ENCODE peak calls at places on chromosome 3, in seven cellular contexts. One of them, this sample, is unnamed.

GRCh38 chr3:129313983-129314756 is 35.5 kb downstream of the HMCES start:
- DNase-seq in AG09319: no peak
- DNase-seq in lower leg skin: peak
- DNase-seq in HCT116: no peak
- DNase-seq in endothelial cell: no peak
- DNase-seq in Peyer's patch: no peak
- DNase-seq in transverse colon: peak
- DNase-seq in this sample: no peak

GRCh38 chr3:140359198-140359995 is 318.5 kb upstream of the TRIM42 start:
- DNase-seq in AG09319: no peak
- DNase-seq in lower leg skin: no peak
- DNase-seq in HCT116: no peak
- DNase-seq in endothelial cell: no peak
- DNase-seq in Peyer's patch: no peak
- DNase-seq in transverse colon: no peak
- DNase-seq in this sample: no peak

GRCh38 chr3:134463676-134464611 is 21.8 kb downstream of the ANAPC13 start:
- DNase-seq in AG09319: peak
- DNase-seq in lower leg skin: peak
- DNase-seq in HCT116: no peak
- DNase-seq in endothelial cell: peak
- DNase-seq in Peyer's patch: peak
- DNase-seq in transverse colon: peak
- DNase-seq in this sample: no peak

GRCh38 chr3:197883541-197883940 is 66.4 kb upstream of the RPL35A start:
- DNase-seq in AG09319: no peak
- DNase-seq in lower leg skin: no peak
- DNase-seq in HCT116: no peak
- DNase-seq in endothelial cell: no peak
- DNase-seq in Peyer's patch: no peak
- DNase-seq in transverse colon: no peak
- DNase-seq in this sample: no peak

GRCh38 chr3:52671676-52672075 is 14.0 kb downstream of the PBRM1 start:
- DNase-seq in AG09319: no peak
- DNase-seq in lower leg skin: no peak
- DNase-seq in HCT116: no peak
- DNase-seq in endothelial cell: no peak
- DNase-seq in Peyer's patch: no peak
- DNase-seq in transverse colon: no peak
- DNase-seq in this sample: no peak

GRCh38 chr3:57091471-57091870 is 31.0 kb downstream of the SPATA12 start:
- DNase-seq in AG09319: no peak
- DNase-seq in lower leg skin: no peak
- DNase-seq in HCT116: no peak
- DNase-seq in endothelial cell: no peak
- DNase-seq in Peyer's patch: no peak
- DNase-seq in transverse colon: no peak
- DNase-seq in this sample: no peak

GRCh38 chr3:172287811-172288477 is 160.3 kb downstream of the GHSR start:
- DNase-seq in AG09319: no peak
- DNase-seq in lower leg skin: no peak
- DNase-seq in HCT116: no peak
- DNase-seq in endothelial cell: no peak
- DNase-seq in Peyer's patch: no peak
- DNase-seq in transverse colon: no peak
- DNase-seq in this sample: no peak

GRCh38 chr3:113606539-113607218 is 74.3 kb downstream of the SIDT1 start:
- DNase-seq in AG09319: no peak
- DNase-seq in lower leg skin: no peak
- DNase-seq in HCT116: no peak
- DNase-seq in endothelial cell: no peak
- DNase-seq in Peyer's patch: peak
- DNase-seq in transverse colon: peak
- DNase-seq in this sample: no peak

GRCh38 chr3:42608586-42608985 is 8.1 kb downstream of the NKTR start:
- DNase-seq in AG09319: no peak
- DNase-seq in lower leg skin: no peak
- DNase-seq in HCT116: no peak
- DNase-seq in endothelial cell: no peak
- DNase-seq in Peyer's patch: no peak
- DNase-seq in transverse colon: no peak
- DNase-seq in this sample: no peak

GRCh38 chr3:177746259-177747021 is 549.2 kb upstream of the TBL1XR1 start:
- DNase-seq in AG09319: peak
- DNase-seq in lower leg skin: no peak
- DNase-seq in HCT116: no peak
- DNase-seq in endothelial cell: no peak
- DNase-seq in Peyer's patch: no peak
- DNase-seq in transverse colon: no peak
- DNase-seq in this sample: no peak

GRCh38 chr3:133859381-133860245 is 36.1 kb downstream of the RAB6B start:
- DNase-seq in AG09319: no peak
- DNase-seq in lower leg skin: no peak
- DNase-seq in HCT116: no peak
- DNase-seq in endothelial cell: no peak
- DNase-seq in Peyer's patch: peak
- DNase-seq in transverse colon: no peak
- DNase-seq in this sample: no peak

GRCh38 chr3:71244153-71245051 is 339.1 kb downstream of the FOXP1 start:
- DNase-seq in AG09319: no peak
- DNase-seq in lower leg skin: no peak
- DNase-seq in HCT116: no peak
- DNase-seq in endothelial cell: no peak
- DNase-seq in Peyer's patch: no peak
- DNase-seq in transverse colon: peak
- DNase-seq in this sample: no peak

GRCh38 chr3:119628390-119628789 is 30.7 kb downstream of the PLA1A start:
- DNase-seq in AG09319: no peak
- DNase-seq in lower leg skin: no peak
- DNase-seq in HCT116: no peak
- DNase-seq in endothelial cell: no peak
- DNase-seq in Peyer's patch: peak
- DNase-seq in transverse colon: no peak
- DNase-seq in this sample: no peak

GRCh38 chr3:49018707-49019006 is 277 bp upstream of the DALRD3 start:
- DNase-seq in AG09319: no peak
- DNase-seq in lower leg skin: no peak
- DNase-seq in HCT116: no peak
- DNase-seq in endothelial cell: no peak
- DNase-seq in Peyer's patch: no peak
- DNase-seq in transverse colon: no peak
- DNase-seq in this sample: no peak

GRCh38 chr3:2839886-2840285 is 270.3 kb downstream of the IL5RA start:
- DNase-seq in AG09319: no peak
- DNase-seq in lower leg skin: no peak
- DNase-seq in HCT116: no peak
- DNase-seq in endothelial cell: no peak
- DNase-seq in Peyer's patch: no peak
- DNase-seq in transverse colon: no peak
- DNase-seq in this sample: no peak

GRCh38 chr3:175940243-175940642 is 1081.1 kb downstream of the NAALADL2 start:
- DNase-seq in AG09319: no peak
- DNase-seq in lower leg skin: no peak
- DNase-seq in HCT116: no peak
- DNase-seq in endothelial cell: no peak
- DNase-seq in Peyer's patch: no peak
- DNase-seq in transverse colon: no peak
- DNase-seq in this sample: peak

DNA sequence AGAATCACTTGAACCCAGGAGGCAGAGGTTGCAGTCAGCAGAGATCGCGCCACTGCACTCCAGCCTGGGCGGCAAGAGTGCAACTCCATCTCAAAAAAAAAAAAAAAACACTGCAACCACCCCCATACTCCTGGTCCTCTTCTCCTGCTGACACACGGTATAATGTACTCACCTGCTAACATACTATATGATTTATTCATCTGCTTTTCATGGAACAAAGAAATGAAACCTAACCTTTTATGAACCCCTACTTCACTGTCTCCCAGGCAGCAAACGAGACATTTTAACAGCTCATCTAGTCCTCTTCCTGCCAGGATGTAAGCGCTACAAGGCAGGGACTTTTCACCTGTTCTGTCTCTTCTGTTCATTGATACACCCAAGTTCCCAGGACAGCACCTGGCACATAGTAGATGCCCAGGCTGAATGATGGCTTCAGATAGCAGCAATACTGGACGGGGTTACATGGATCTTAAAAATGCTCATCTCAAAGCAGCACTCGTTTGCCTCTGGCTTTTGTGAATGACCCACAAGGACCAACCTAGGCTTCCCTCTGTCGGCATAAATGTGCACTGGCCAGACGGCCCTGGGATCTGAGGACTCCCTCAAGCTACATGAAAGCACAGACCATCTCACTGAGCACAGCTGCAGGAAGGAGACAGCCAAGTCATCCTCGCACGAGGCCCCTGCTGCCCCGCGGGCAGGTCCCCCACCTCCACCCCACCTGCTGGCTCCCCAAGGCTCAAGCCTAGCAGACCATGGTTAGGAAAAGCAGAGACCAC is 20.3 kb downstream of the XXYLT1 start:
- DNase-seq in AG09319: no peak
- DNase-seq in lower leg skin: peak
- DNase-seq in HCT116: no peak
- DNase-seq in endothelial cell: no peak
- DNase-seq in Peyer's patch: peak
- DNase-seq in transverse colon: no peak
- DNase-seq in this sample: no peak
- TF ChIP-seq CTCF in AG09319: peak
- TF ChIP-seq CTCF in lower leg skin: no peak
- TF ChIP-seq CTCF in HCT116: no peak
- TF ChIP-seq CTCF in endothelial cell: no peak
- TF ChIP-seq CTCF in Peyer's patch: no peak
- TF ChIP-seq CTCF in transverse colon: peak
- TF ChIP-seq CTCF in this sample: no peak

DNA sequence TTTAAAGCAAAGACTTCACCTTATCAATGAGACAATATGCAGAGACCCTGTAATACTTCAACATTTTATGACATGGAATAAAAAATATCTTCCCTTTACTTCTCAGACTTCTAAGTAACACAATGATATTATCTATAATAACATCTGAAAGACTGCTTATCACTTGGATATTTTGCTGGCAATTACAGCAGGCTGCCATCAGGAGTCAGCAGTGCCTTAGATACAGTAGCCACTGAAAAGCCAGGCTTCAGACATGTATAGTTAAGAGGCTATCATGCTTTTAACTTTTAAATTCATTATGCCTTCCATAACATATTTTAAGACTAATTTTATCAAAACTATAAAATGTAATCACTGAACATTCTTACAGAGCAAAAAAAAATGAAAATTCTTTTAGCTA is 227.5 kb downstream of the NEK10 start:
- DNase-seq in AG09319: no peak
- DNase-seq in lower leg skin: no peak
- DNase-seq in HCT116: peak
- DNase-seq in endothelial cell: no peak
- DNase-seq in Peyer's patch: no peak
- DNase-seq in transverse colon: no peak
- DNase-seq in this sample: no peak
- TF ChIP-seq CTCF in AG09319: no peak
- TF ChIP-seq CTCF in lower leg skin: no peak
- TF ChIP-seq CTCF in HCT116: peak
- TF ChIP-seq CTCF in endothelial cell: no peak
- TF ChIP-seq CTCF in Peyer's patch: no peak
- TF ChIP-seq CTCF in transverse colon: no peak
- TF ChIP-seq CTCF in this sample: no peak

GRCh38 chr3:36132214-36132613 is 248.1 kb upstream of the STAC start:
- DNase-seq in AG09319: no peak
- DNase-seq in lower leg skin: no peak
- DNase-seq in HCT116: no peak
- DNase-seq in endothelial cell: no peak
- DNase-seq in Peyer's patch: no peak
- DNase-seq in transverse colon: no peak
- DNase-seq in this sample: no peak
- TF ChIP-seq CTCF in AG09319: no peak
- TF ChIP-seq CTCF in lower leg skin: no peak
- TF ChIP-seq CTCF in HCT116: no peak
- TF ChIP-seq CTCF in endothelial cell: peak
- TF ChIP-seq CTCF in Peyer's patch: no peak
- TF ChIP-seq CTCF in transverse colon: no peak
- TF ChIP-seq CTCF in this sample: no peak

GRCh38 chr3:25834346-25834745 is 44.5 kb downstream of the OXSM start:
- DNase-seq in AG09319: no peak
- DNase-seq in lower leg skin: no peak
- DNase-seq in HCT116: no peak
- DNase-seq in endothelial cell: no peak
- DNase-seq in Peyer's patch: no peak
- DNase-seq in transverse colon: no peak
- DNase-seq in this sample: no peak

GRCh38 chr3:25836579-25836978 is 46.7 kb downstream of the OXSM start:
- DNase-seq in AG09319: no peak
- DNase-seq in lower leg skin: no peak
- DNase-seq in HCT116: no peak
- DNase-seq in endothelial cell: no peak
- DNase-seq in Peyer's patch: no peak
- DNase-seq in transverse colon: no peak
- DNase-seq in this sample: no peak

GRCh38 chr3:25830373-25831305 is 40.7 kb downstream of the OXSM start:
- DNase-seq in AG09319: no peak
- DNase-seq in lower leg skin: no peak
- DNase-seq in HCT116: no peak
- DNase-seq in endothelial cell: no peak
- DNase-seq in Peyer's patch: no peak
- DNase-seq in transverse colon: no peak
- DNase-seq in this sample: no peak

GRCh38 chr3:25826510-25826909 is 36.6 kb downstream of the OXSM start:
- DNase-seq in AG09319: no peak
- DNase-seq in lower leg skin: no peak
- DNase-seq in HCT116: no peak
- DNase-seq in endothelial cell: peak
- DNase-seq in Peyer's patch: no peak
- DNase-seq in transverse colon: no peak
- DNase-seq in this sample: no peak

GRCh38 chr3:25831578-25831977 is 41.7 kb downstream of the OXSM start:
- DNase-seq in AG09319: no peak
- DNase-seq in lower leg skin: no peak
- DNase-seq in HCT116: peak
- DNase-seq in endothelial cell: peak
- DNase-seq in Peyer's patch: no peak
- DNase-seq in transverse colon: no peak
- DNase-seq in this sample: no peak
- TF ChIP-seq CTCF in AG09319: peak
- TF ChIP-seq CTCF in lower leg skin: no peak
- TF ChIP-seq CTCF in HCT116: peak
- TF ChIP-seq CTCF in endothelial cell: peak
- TF ChIP-seq CTCF in Peyer's patch: no peak
- TF ChIP-seq CTCF in transverse colon: no peak
- TF ChIP-seq CTCF in this sample: no peak

This sample was measured in Calu3.